ENCODE peak calls at places on chromosome 17, in four cellular contexts. O is mesothelial cell of epicardium; L is uterus; U is activated CD4-positive, alpha-beta T cell treated with anti-CD3 and anti-CD28 coated beads, Interleukin-2, amount 50 U/mL, for 1 hour. R is an unnamed sample.

GRCh38 chr17:35896011-35896587 is 15.9 kb upstream of the CCL5 start:
- DNase-seq in O (no peak), L (no peak), U (peak; percentile 16), R (no peak)

GRCh38 chr17:7716299-7716886 is 1.2 kb upstream of the DNAH2 start:
- DNase-seq in O (no peak), L (no peak), U (no peak), R (no peak)

GRCh38 chr17:33469911-33470310 is 176.8 kb upstream of the ASIC2 start:
- DNase-seq in L (peak; percentile 29), O (no peak), U (no peak), R (no peak)

GRCh38 chr17:64534187-64534586 is 27.4 kb downstream of the CEP95 start:
- DNase-seq in U (no peak), L (no peak), O (no peak), R (no peak)

GRCh38 chr17:7856081-7856791 is 1.1 kb downstream of the NAA38 start:
- DNase-seq in L (peak; percentile 62), O (no peak), U (peak; percentile 38), R (no peak)

GRCh38 chr17:43695968-43696865 is 34.5 kb upstream of the MEOX1 start:
- DNase-seq in O (no peak), L (no peak), U (no peak), R (no peak)

GRCh38 chr17:28470266-28471126 is 2.9 kb upstream of the SLC13A2 start:
- DNase-seq in L (no peak), U (no peak), O (no peak), R (no peak)

GRCh38 chr17:79990704-79991103 is 45.0 kb downstream of the TBC1D16 start:
- DNase-seq in U (no peak), L (no peak), O (no peak), R (peak; percentile 2)

GRCh38 chr17:42698736-42699414 is 16.5 kb downstream of the CNTNAP1 start:
- DNase-seq in L (peak; percentile 86), O (no peak), U (no peak), R (no peak)

GRCh38 chr17:39677581-39678339 is 9.5 kb downstream of the PNMT start:
- DNase-seq in L (no peak), U (no peak), O (no peak), R (no peak)

GRCh38 chr17:80785477-80786178 is 206.0 kb upstream of the CHMP6 start:
- DNase-seq in U (no peak), O (no peak), L (no peak), R (no peak)

GRCh38 chr17:48997103-48997826 is at the start of gene IGF2BP1:
- DNase-seq in O (peak; percentile 81), L (no peak), U (no peak), R (no peak)

GRCh38 chr17:3893003-3893719 is at the start of gene CAMKK1:
- DNase-seq in L (peak; percentile 89), O (peak; percentile 87), U (peak; percentile 84), R (peak; percentile 84)

GRCh38 chr17:37516131-37516561 is 26.5 kb downstream of the DUSP14 start:
- DNase-seq in L (no peak), O (no peak), U (no peak), R (no peak)

GRCh38 chr17:47967607-47968252 is 3.2 kb upstream of the CDK5RAP3 start:
- DNase-seq in O (no peak), L (peak; percentile 34), U (no peak), R (no peak)

GRCh38 chr17:32551186-32551955 is 64.6 kb downstream of the CDK5R1 start:
- DNase-seq in O (no peak), L (no peak), U (no peak), R (no peak)

GRCh38 chr17:45129426-45129939 is 2.8 kb downstream of the PLCD3 start:
- DNase-seq in U (no peak), O (no peak), L (no peak), R (no peak)

GRCh38 chr17:42227849-42228696 is 33.8 kb upstream of the GHDC start:
- DNase-seq in L (no peak), O (no peak), U (no peak), R (no peak)

GRCh38 chr17:55426851-55427586 is 5.4 kb upstream of the MMD start:
- DNase-seq in O (no peak), L (no peak), U (no peak), R (no peak)

GRCh38 chr17:49114703-49115102 is 17.9 kb upstream of the B4GALNT2 start:
- DNase-seq in O (no peak), U (no peak), L (no peak), R (no peak)

GRCh38 chr17:9401434-9401833 is 174.2 kb downstream of the STX8 start:
- DNase-seq in L (no peak), O (no peak), U (no peak), R (no peak)

GRCh38 chr17:19647697-19648474 is 665 bp upstream of the ALDH3A2 start:
- DNase-seq in L (peak; percentile 76), U (peak; percentile 25), O (peak; percentile 63), R (peak; percentile 37)

GRCh38 chr17:77304051-77304745 is 163.4 kb downstream of the SEC14L1 start:
- DNase-seq in O (no peak), U (no peak), L (no peak), R (no peak)

GRCh38 chr17:12088035-12088434 is 67.4 kb downstream of the MAP2K4 start:
- DNase-seq in L (no peak), U (no peak), O (no peak), R (no peak)

GRCh38 chr17:73427198-73427597 is 115.4 kb upstream of the CDC42EP4 start:
- DNase-seq in U (no peak), O (no peak), L (no peak), R (no peak)

GRCh38 chr17:73744411-73744810 is 100.2 kb upstream of the SDK2 start:
- DNase-seq in O (no peak), U (no peak), L (no peak), R (no peak)

GRCh38 chr17:28413804-28414203 is 7.8 kb upstream of the SLC46A1 start:
- DNase-seq in U (no peak), L (no peak), O (no peak), R (no peak)

GRCh38 chr17:48593126-48593829 is at the start of gene HOXB5:
- DNase-seq in L (no peak), O (peak; percentile 67), U (no peak), R (no peak)

GRCh38 chr17:14498812-14499211 is 197.9 kb downstream of the HS3ST3B1 start:
- DNase-seq in U (no peak), O (no peak), L (no peak), R (no peak)

GRCh38 chr17:4230142-4230541 is 33.6 kb downstream of the ANKFY1 start:
- DNase-seq in U (no peak), L (peak; percentile 66), O (no peak), R (no peak)

GRCh38 chr17:68101992-68102758 is 66.6 kb downstream of the KPNA2 start:
- DNase-seq in O (peak; percentile 42), L (no peak), U (peak; percentile 32), R (peak; percentile 19)

GRCh38 chr17:72404872-72405271 is 284.1 kb downstream of the SOX9 start:
- DNase-seq in O (no peak), U (no peak), L (no peak), R (no peak)

GRCh38 chr17:18025596-18026407 is 13.2 kb downstream of the ATPAF2 start:
- DNase-seq in U (no peak), O (no peak), L (no peak), R (no peak)

GRCh38 chr17:14843086-14843795 is 421.9 kb downstream of the PMP22 start:
- DNase-seq in L (no peak), O (no peak), U (no peak), R (no peak)

GRCh38 chr17:42296012-42296411 is 7.7 kb downstream of the STAT5A start:
- DNase-seq in L (no peak), U (no peak), O (no peak), R (no peak)